ENCODE peak calls at places on chromosomes 6 and 20, in nine cellular contexts. M is astrocyte of the cerebellum, C is psoas muscle, H is fibroblast of lung, R is AG10803, Q is fibroblast of pulmonary artery, E is foreskin keratinocyte, D is cardiac muscle cell, G is AG09309. X is an unnamed sample.
A peak's percentile ranks its signal among the peaks of the same experiment; 100 is the strongest.

GRCh38 chr6:3766219-3766618 is 14.7 kb upstream of the PXDC1 start:
- DNase-seq in M (no peak), C (no peak), H (peak; percentile 60), R (peak; percentile 91), Q (no peak), E (peak; percentile 74), D (no peak), G (no peak), X (no peak)

GRCh38 chr20:52624270-52624669 is 347.9 kb upstream of the TSHZ2 start:
- DNase-seq in M (no peak), C (no peak), H (no peak), R (no peak), Q (no peak), E (no peak), D (no peak), G (no peak), X (no peak)

GRCh38 chr6:1611572-1612385 is 2.1 kb downstream of the FOXC1 start:
- DNase-seq in M (no peak), C (no peak), H (peak; percentile 60), R (peak; percentile 33), Q (peak; percentile 51), E (no peak), D (no peak), G (no peak), X (no peak)

GRCh38 chr6:75115501-75115900 is 90.4 kb downstream of the COL12A1 start:
- DNase-seq in M (peak; percentile 15), C (no peak), H (no peak), R (peak; percentile 41), Q (peak; percentile 13), E (no peak), D (no peak), G (no peak), X (no peak)

GRCh38 chr20:51700809-51701285 is 67.3 kb downstream of the ATP9A start:
- DNase-seq in M (peak; percentile 26), C (no peak), H (peak; percentile 63), R (peak; percentile 40), Q (peak; percentile 65), E (peak; percentile 30), D (peak; percentile 28), G (no peak), X (no peak)

GRCh38 chr20:58598271-58599015 is 52.6 kb upstream of the STX16 start:
- DNase-seq in M (no peak), C (peak; percentile 70), H (peak; percentile 82), R (peak; percentile 87), Q (peak; percentile 80), E (no peak), D (no peak), G (peak; percentile 31), X (no peak)

GRCh38 chr6:112298021-112298745 is 43.8 kb upstream of the LAMA4 start:
- DNase-seq in M (peak; percentile 86), C (no peak), H (peak; percentile 99), R (peak; percentile 90), Q (peak; percentile 88), E (peak; percentile 25), D (no peak), G (peak; percentile 69), X (no peak)

GRCh38 chr6:134979142-134979541 is 29.2 kb upstream of the ALDH8A1 start:
- DNase-seq in M (no peak), C (no peak), H (no peak), R (no peak), Q (no peak), E (no peak), D (no peak), G (no peak), X (no peak)

GRCh38 chr6:112475083-112475482 is 128.0 kb downstream of the RFPL4B start:
- DNase-seq in M (peak; percentile 22), C (no peak), H (peak; percentile 38), R (peak; percentile 97), Q (peak; percentile 38), E (peak; percentile 73), D (no peak), G (peak; percentile 90), X (no peak)

GRCh38 chr20:49893242-49894072 is 21.9 kb downstream of the SPATA2 start:
- DNase-seq in M (no peak), C (no peak), H (no peak), R (peak; percentile 48), Q (no peak), E (no peak), D (no peak), G (no peak), X (no peak)

GRCh38 chr20:45833883-45834796 is 541 bp downstream of the SNX21 start:
- DNase-seq in M (no peak), C (peak; percentile 75), H (peak; percentile 73), R (peak; percentile 63), Q (peak; percentile 63), E (peak; percentile 48), D (peak; percentile 69), G (no peak), X (peak; percentile 43)

GRCh38 chr6:110656492-110656891 is 158.8 kb downstream of the CDK19 start:
- DNase-seq in M (no peak), C (no peak), H (no peak), R (no peak), Q (no peak), E (no peak), D (no peak), G (no peak), X (no peak)

GRCh38 chr6:36936824-36937223 is 17.7 kb upstream of the PI16 start:
- DNase-seq in M (no peak), C (no peak), H (no peak), R (no peak), Q (no peak), E (no peak), D (no peak), G (no peak), X (no peak)
- TF ChIP-seq CTCF in M (no peak), C (no peak), H (no peak), R (no peak), Q (no peak), E (no peak), D (no peak), G (no peak), X (no peak)

GRCh38 chr20:37943033-37943432 is 40.1 kb downstream of the VSTM2L start:
- DNase-seq in M (no peak), C (no peak), H (no peak), R (no peak), Q (no peak), E (no peak), D (no peak), G (no peak), X (no peak)

GRCh38 chr20:37944456-37944981 is 41.6 kb downstream of the VSTM2L start:
- DNase-seq in M (no peak), C (no peak), H (no peak), R (no peak), Q (no peak), E (no peak), D (no peak), G (no peak), X (no peak)

GRCh38 chr20:37941992-37942391 is 39.1 kb downstream of the VSTM2L start:
- DNase-seq in M (no peak), C (no peak), H (no peak), R (no peak), Q (no peak), E (no peak), D (no peak), G (no peak), X (no peak)

GRCh38 chr20:37945034-37945660 is 42.2 kb downstream of the VSTM2L start:
- DNase-seq in M (no peak), C (no peak), H (no peak), R (no peak), Q (no peak), E (no peak), D (no peak), G (no peak), X (no peak)

DNA sequence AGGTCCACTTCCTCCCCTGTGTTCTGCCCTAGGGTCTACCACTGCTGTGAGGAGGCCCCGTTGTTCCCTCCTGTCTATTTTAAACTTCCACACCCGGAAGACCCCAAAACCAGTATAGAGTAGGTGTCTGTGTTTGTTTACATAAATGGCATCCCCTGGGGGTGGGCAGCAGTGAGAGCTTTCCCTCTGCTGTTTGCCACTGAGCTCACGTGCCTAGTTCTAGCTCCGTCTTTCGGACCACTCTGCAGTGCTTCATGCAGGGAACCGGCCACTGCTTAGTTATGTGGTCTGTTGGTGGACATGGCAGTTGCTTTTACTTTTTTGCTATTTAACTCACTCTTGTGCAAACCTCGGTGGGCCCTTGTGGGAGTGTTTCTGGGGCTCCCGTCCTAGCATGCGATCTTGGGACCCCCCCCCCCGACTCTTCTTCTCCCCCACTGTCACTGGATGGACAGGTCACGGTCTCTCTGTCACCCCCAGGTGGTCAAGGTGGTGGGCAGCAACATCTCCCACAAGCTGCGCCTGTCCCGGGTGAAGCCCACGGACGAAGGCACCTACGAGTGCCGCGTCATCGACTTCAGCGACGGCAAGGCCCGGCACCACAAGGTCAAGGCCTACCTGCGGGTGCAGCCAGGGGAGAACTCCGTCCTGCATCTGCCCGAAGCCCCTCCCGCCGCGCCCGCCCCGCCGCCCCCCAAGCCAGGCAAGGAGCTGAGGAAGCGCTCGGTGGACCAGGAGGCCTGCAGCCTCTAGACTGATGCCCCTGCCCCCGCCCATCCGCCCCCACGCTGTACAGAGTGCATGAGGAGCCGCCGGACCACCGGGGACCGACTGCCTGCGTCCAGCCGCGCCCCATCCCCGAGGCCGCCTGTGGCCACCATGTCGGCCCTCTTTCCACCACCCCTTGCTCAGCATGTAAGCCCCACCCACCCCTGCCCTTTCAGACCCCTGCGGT is 40.9 kb downstream of the VSTM2L start:
- DNase-seq in M (no peak), C (no peak), H (no peak), R (no peak), Q (no peak), E (no peak), D (no peak), G (no peak), X (no peak)
- TF ChIP-seq CTCF in M (no peak), C (no peak), H (no peak), R (no peak), Q (no peak), E (no peak), D (no peak), G (no peak), X (no peak)

GRCh38 chr6:54737247-54737646 is 109.3 kb upstream of the FAM83B start:
- DNase-seq in M (no peak), C (no peak), H (no peak), R (no peak), Q (no peak), E (no peak), D (no peak), G (no peak), X (no peak)
- TF ChIP-seq CTCF in M (no peak), C (no peak), H (no peak), R (peak; percentile 22), Q (peak; percentile 32), E (peak; percentile 40), D (peak; percentile 17), G (peak; percentile 17), X (no peak)

GRCh38 chr6:137871299-137871698 is 4.2 kb downstream of the TNFAIP3 start:
- DNase-seq in M (no peak), C (no peak), H (no peak), R (no peak), Q (no peak), E (no peak), D (no peak), G (no peak), X (no peak)

GRCh38 chr6:137869781-137870180 is 2.7 kb downstream of the TNFAIP3 start:
- DNase-seq in M (no peak), C (no peak), H (no peak), R (no peak), Q (no peak), E (peak; percentile 20), D (no peak), G (no peak), X (no peak)

GRCh38 chr6:137872071-137872470 is 5.0 kb downstream of the TNFAIP3 start:
- DNase-seq in M (no peak), C (no peak), H (no peak), R (peak; percentile 49), Q (no peak), E (peak; percentile 51), D (no peak), G (no peak), X (no peak)

GRCh38 chr6:137870286-137870685 is 3.2 kb downstream of the TNFAIP3 start:
- DNase-seq in M (no peak), C (no peak), H (no peak), R (no peak), Q (no peak), E (no peak), D (no peak), G (no peak), X (no peak)

GRCh38 chr6:137870744-137871247 is 3.7 kb downstream of the TNFAIP3 start:
- DNase-seq in M (no peak), C (no peak), H (no peak), R (no peak), Q (peak; percentile 66), E (peak; percentile 57), D (no peak), G (no peak), X (no peak)
- TF ChIP-seq CTCF in M (peak; percentile 29), C (peak; percentile 4), H (no peak), R (peak; percentile 20), Q (peak; percentile 18), E (peak; percentile 27), D (no peak), G (peak; percentile 29), X (no peak)